ENCODE peak calls at places on chromosome 7, in four cellular contexts. E is GM23338, Y is suprapubic skin, Q is sigmoid colon. S is an unnamed sample.

GRCh38 chr7:148368562-148368961 is 222.0 kb upstream of the C7orf33 start:
- DNase-seq in Y (no peak), E (no peak), Q (no peak), S (no peak)

GRCh38 chr7:153430931-153431330 is 621.3 kb upstream of the DPP6 start:
- DNase-seq in Y (no peak), Q (no peak), E (peak), S (no peak)

GRCh38 chr7:103142494-103142893 is 6.4 kb downstream of the NAPEPLD start:
- DNase-seq in E (no peak), Q (no peak), Y (no peak), S (no peak)

GRCh38 chr7:2804227-2804763 is 39.8 kb downstream of the GNA12 start:
- DNase-seq in Y (no peak), Q (no peak), E (no peak), S (peak)

GRCh38 chr7:100437150-100438100 is 1.1 kb upstream of the PPP1R35 start:
- DNase-seq in Q (peak), Y (peak), E (no peak), S (peak)

GRCh38 chr7:143337216-143337615 is 21.3 kb downstream of the CLCN1 start:
- DNase-seq in E (no peak), Y (no peak), Q (no peak), S (no peak)

GRCh38 chr7:98870071-98870651 is 347 bp upstream of the TMEM130 start:
- DNase-seq in Y (no peak), Q (peak), E (peak), S (peak)

GRCh38 chr7:1362301-1362700 is 97.0 kb downstream of the MICALL2 start:
- DNase-seq in Q (no peak), Y (no peak), E (no peak), S (peak)

GRCh38 chr7:84484502-84485079 is 290.0 kb upstream of the SEMA3A start:
- DNase-seq in Q (no peak), E (no peak), Y (no peak), S (no peak)

DNA sequence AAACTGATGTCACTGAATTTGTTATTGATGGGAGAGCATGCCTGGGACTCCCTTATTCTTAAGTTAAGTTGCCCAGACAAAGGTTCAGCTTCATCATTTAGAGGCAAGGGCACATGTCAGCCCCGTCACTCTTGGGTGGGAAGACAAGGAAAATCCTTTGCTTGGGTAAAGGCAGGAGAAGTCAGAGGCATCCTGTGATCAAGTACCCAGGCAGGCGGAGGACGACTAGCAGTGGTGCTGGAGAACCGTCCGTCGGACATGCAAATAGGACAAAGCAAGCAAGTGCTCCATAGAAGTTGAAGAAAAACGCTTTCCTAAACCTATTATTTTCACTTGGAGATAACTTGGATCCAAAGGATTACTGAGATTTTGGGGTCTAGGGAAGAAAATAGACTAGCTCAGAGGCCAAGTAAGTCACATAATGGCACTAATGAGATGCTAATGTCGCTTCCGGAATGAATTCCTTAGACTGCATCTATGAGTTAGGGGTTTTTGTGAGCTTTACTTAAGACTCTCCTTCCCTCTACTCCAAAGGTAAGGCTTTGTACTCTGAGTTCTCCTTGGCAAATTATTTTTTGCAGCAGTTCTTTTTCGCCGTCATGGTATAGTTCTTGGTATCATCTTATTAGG is 143.8 kb upstream of the KLF14 start:
- DNase-seq in Y (no peak), E (no peak), Q (no peak), S (no peak)
- TF ChIP-seq POLR2AphosphoS5 in Y (no peak), E (no peak), Q (no peak), S (peak)

DNA sequence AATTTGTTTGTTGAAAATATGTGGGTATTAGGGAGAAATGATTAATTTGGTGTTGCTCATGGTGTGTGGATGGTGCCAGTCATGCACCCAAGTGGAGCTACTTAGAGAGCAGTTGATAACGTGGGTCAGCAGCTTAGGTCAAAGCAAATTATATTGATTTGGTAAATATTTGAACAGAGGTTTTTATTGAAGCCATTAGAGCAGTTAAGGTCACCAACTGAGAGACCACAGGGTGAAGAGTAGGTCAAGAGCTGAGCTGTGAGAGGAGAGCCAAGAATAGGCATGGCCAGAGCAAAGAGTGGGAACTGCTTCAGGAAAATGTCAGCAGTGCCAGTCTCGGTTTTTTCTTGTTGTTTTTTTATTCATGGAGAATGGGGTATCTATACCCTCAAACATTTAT is 97.9 kb downstream of the TMEM168 start:
- DNase-seq in Q (no peak), Y (no peak), E (no peak), S (no peak)
- TF ChIP-seq POLR2AphosphoS5 in Q (no peak), Y (no peak), E (no peak), S (no peak)

GRCh38 chr7:92671502-92672169 is 81.4 kb upstream of the FAM133B start:
- DNase-seq in Y (no peak), Q (no peak), E (no peak), S (no peak)
- TF ChIP-seq POLR2AphosphoS5 in Y (no peak), Q (no peak), E (no peak), S (no peak)

DNA sequence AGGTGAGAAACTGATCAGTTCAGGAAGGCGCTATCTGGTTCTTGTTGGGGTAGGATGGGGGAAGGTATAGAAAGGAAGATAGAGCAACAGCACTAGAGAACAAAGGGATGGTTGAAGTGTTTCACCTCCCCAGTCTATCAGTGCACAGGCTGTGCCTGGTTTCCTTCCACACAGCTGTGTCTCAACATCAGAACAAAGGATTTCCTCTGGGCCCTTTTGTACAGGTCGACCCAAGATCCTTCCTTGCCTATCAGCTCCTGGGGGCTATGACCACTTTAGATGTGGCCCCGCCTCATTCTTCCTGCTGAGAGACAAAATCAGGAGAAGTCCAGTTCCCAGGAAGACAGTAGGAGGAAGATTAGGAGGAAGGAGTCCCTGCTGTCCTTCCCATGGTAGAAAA is 65.6 kb downstream of the NAMPT start:
- DNase-seq in E (no peak), Y (no peak), Q (no peak), S (no peak)
- TF ChIP-seq POLR2AphosphoS5 in E (no peak), Y (no peak), Q (no peak), S (peak)

GRCh38 chr7:130144632-130145171 is 60.5 kb downstream of the TMEM209 start:
- DNase-seq in Y (no peak), E (no peak), Q (no peak), S (peak)
- TF ChIP-seq POLR2AphosphoS5 in Y (no peak), E (no peak), Q (no peak), S (no peak)